ENCODE peak calls at places on chromosome 5, in four cellular contexts. V, Z, U and N are unnamed samples.

GRCh38 chr5:163460562-163461176 is at the start of gene HMMR:
- DNase-seq in U (peak; percentile 13), V (peak; percentile 16), Z (no peak), N (no peak)

GRCh38 chr5:124885490-124885889 is 139.1 kb upstream of the ZNF608 start:
- DNase-seq in Z (no peak), V (no peak), U (no peak), N (no peak)

GRCh38 chr5:891837-892389 is 688 bp downstream of the BRD9 start:
- DNase-seq in Z (no peak), V (no peak), U (no peak), N (peak; percentile 86)

GRCh38 chr5:68440255-68440654 is 224.7 kb downstream of the PIK3R1 start:
- DNase-seq in U (no peak), Z (no peak), V (no peak), N (no peak)

GRCh38 chr5:154243736-154244135 is 53.2 kb downstream of the GALNT10 start:
- DNase-seq in Z (no peak), V (no peak), U (no peak), N (no peak)

GRCh38 chr5:151118898-151119600 is 38.2 kb upstream of the TNIP1 start:
- DNase-seq in V (no peak), Z (no peak), U (no peak), N (no peak)

GRCh38 chr5:110088676-110089436 is 399.1 kb downstream of the MAN2A1 start:
- DNase-seq in U (no peak), V (no peak), Z (no peak), N (no peak)

GRCh38 chr5:153562189-153562588 is 71.7 kb downstream of the GRIA1 start:
- DNase-seq in Z (peak; percentile 29), U (no peak), V (no peak), N (no peak)

GRCh38 chr5:78886650-78887230 is 98.4 kb downstream of the ARSB start:
- DNase-seq in Z (no peak), V (peak; percentile 22), U (no peak), N (peak; percentile 4)

GRCh38 chr5:2223303-2223702 is 340.6 kb upstream of the IRX4 start:
- DNase-seq in V (no peak), Z (no peak), U (no peak), N (no peak)

GRCh38 chr5:159928122-159928960 is 12.1 kb downstream of the ADRA1B start:
- DNase-seq in V (no peak), Z (no peak), U (no peak), N (no peak)

GRCh38 chr5:146164382-146164781 is 18.1 kb downstream of the LARS1 start:
- DNase-seq in U (no peak), Z (no peak), V (no peak), N (no peak)

GRCh38 chr5:88875609-88876234 is 7.3 kb downstream of the MEF2C start:
- DNase-seq in V (no peak), Z (no peak), U (no peak), N (no peak)

GRCh38 chr5:55392669-55393068 is 84.9 kb downstream of the MTREX start:
- DNase-seq in V (no peak), Z (no peak), U (no peak), N (no peak)

GRCh38 chr5:149588947-149589346 is 7.6 kb downstream of the ARHGEF37 start:
- DNase-seq in Z (no peak), V (no peak), U (no peak), N (no peak)

GRCh38 chr5:96262105-96262504 is 170.9 kb downstream of the PCSK1 start:
- DNase-seq in Z (no peak), U (no peak), V (no peak), N (no peak)

GRCh38 chr5:74888117-74888516 is 21.9 kb upstream of the FAM169A start:
- DNase-seq in Z (no peak), U (no peak), V (no peak), N (no peak)

GRCh38 chr5:133939668-133940067 is 28.8 kb downstream of the C5orf15 start:
- DNase-seq in V (no peak), Z (no peak), U (no peak), N (no peak)
- TF ChIP-seq JUND in V (no peak), Z (no peak), U (no peak), N (no peak)

GRCh38 chr5:14187157-14187556 is 44.0 kb downstream of the TRIO start:
- DNase-seq in Z (no peak), U (no peak), V (no peak), N (no peak)

GRCh38 chr5:14188778-14189177 is 45.6 kb downstream of the TRIO start:
- DNase-seq in V (no peak), Z (no peak), U (no peak), N (no peak)

GRCh38 chr5:14189680-14190079 is 46.5 kb downstream of the TRIO start:
- DNase-seq in U (no peak), Z (no peak), V (no peak), N (no peak)

GRCh38 chr5:14186132-14186830 is 43.1 kb downstream of the TRIO start:
- DNase-seq in U (no peak), V (no peak), Z (no peak), N (no peak)

DNA sequence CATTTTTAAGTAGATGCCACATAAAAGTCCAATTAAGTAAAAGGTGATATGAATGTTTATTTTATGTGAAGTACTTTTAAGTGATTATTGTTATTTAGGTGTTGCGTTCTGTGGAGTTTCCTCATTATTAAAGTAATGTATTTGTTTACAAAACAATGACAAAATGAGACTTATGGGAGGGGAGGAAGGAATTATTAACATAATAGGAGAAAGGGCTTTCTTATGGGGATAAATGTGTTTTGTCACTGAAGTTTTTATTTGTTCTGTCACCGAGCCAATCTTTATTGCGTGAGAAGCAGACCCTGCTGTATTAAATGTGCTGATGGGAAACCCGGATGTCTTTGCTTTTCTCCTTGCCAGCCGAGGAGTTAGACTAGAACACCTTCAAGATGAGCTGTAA is 44.5 kb downstream of the TRIO start:
- DNase-seq in Z (no peak), V (no peak), U (no peak), N (no peak)
- TF ChIP-seq JUND in Z (no peak), V (no peak), U (no peak), N (no peak)

GRCh38 chr5:14491015-14491414 is 90.6 kb upstream of the OTULINL start:
- DNase-seq in Z (no peak), V (peak; percentile 20), U (no peak), N (no peak)
- TF ChIP-seq JUND in Z (no peak), V (no peak), U (no peak), N (no peak)

GRCh38 chr5:36726317-36726716 is 119.9 kb downstream of the SLC1A3 start:
- DNase-seq in V (no peak), Z (no peak), U (no peak), N (no peak)

GRCh38 chr5:36726767-36727166 is 120.4 kb downstream of the SLC1A3 start:
- DNase-seq in Z (no peak), U (no peak), V (no peak), N (no peak)

GRCh38 chr5:36724429-36725332 is 118.3 kb downstream of the SLC1A3 start:
- DNase-seq in V (no peak), U (no peak), Z (no peak), N (no peak)

GRCh38 chr5:36730537-36731216 is 124.3 kb downstream of the SLC1A3 start:
- DNase-seq in U (no peak), V (no peak), Z (no peak), N (no peak)

GRCh38 chr5:36728697-36729543 is 122.5 kb downstream of the SLC1A3 start:
- DNase-seq in V (peak; percentile 56), U (peak; percentile 65), Z (no peak), N (peak; percentile 53)
- TF ChIP-seq JUND in V (no peak), U (no peak), Z (no peak), N (no peak)

GRCh38 chr5:143445726-143446125 is 42.2 kb upstream of the NR3C1 start:
- DNase-seq in V (peak; percentile 16), U (no peak), Z (no peak), N (no peak)
- TF ChIP-seq JUND in V (no peak), U (no peak), Z (no peak), N (no peak)